ENCODE peak calls at places on chromosome 15, in eight cellular contexts. One of them, this sample, is unnamed.

GRCh38 chr15:42285042-42285441 is 11.8 kb upstream of the TMEM87A start:
- DNase-seq in fibroblast of gingiva: peak; percentile 53
- DNase-seq in pancreas: no peak
- DNase-seq in left ventricle myocardium superior: no peak
- DNase-seq in dermis microvascular lymphatic vessel endothelial cell: no peak
- DNase-seq in upper lobe of right lung: no peak
- DNase-seq in activated CD8-positive, alpha-beta memory T cell treated with anti-CD3 and anti-CD28 coated beads, Interleukin-2, amount 10 ng/mL, durations not matched to agents 7 days and 5 days: no peak
- DNase-seq in HTR-8/SVneo: no peak
- DNase-seq in this sample: peak; percentile 83

GRCh38 chr15:58498821-58499580 is 67.2 kb downstream of the LIPC start:
- DNase-seq in left ventricle myocardium superior: no peak
- DNase-seq in upper lobe of right lung: no peak
- DNase-seq in activated CD8-positive, alpha-beta memory T cell treated with anti-CD3 and anti-CD28 coated beads, Interleukin-2, amount 10 ng/mL, durations not matched to agents 7 days and 5 days: no peak
- DNase-seq in pancreas: no peak
- DNase-seq in HTR-8/SVneo: no peak
- DNase-seq in fibroblast of gingiva: peak; percentile 96
- DNase-seq in dermis microvascular lymphatic vessel endothelial cell: no peak
- DNase-seq in this sample: no peak

GRCh38 chr15:53453253-53454105 is 306.0 kb downstream of the WDR72 start:
- DNase-seq in dermis microvascular lymphatic vessel endothelial cell: no peak
- DNase-seq in upper lobe of right lung: no peak
- DNase-seq in left ventricle myocardium superior: no peak
- DNase-seq in HTR-8/SVneo: no peak
- DNase-seq in activated CD8-positive, alpha-beta memory T cell treated with anti-CD3 and anti-CD28 coated beads, Interleukin-2, amount 10 ng/mL, durations not matched to agents 7 days and 5 days: no peak
- DNase-seq in fibroblast of gingiva: no peak
- DNase-seq in pancreas: peak; percentile 89
- DNase-seq in this sample: no peak

GRCh38 chr15:69812881-69813280 is 284.8 kb downstream of the TLE3 start:
- DNase-seq in HTR-8/SVneo: no peak
- DNase-seq in upper lobe of right lung: no peak
- DNase-seq in activated CD8-positive, alpha-beta memory T cell treated with anti-CD3 and anti-CD28 coated beads, Interleukin-2, amount 10 ng/mL, durations not matched to agents 7 days and 5 days: no peak
- DNase-seq in fibroblast of gingiva: no peak
- DNase-seq in dermis microvascular lymphatic vessel endothelial cell: no peak
- DNase-seq in pancreas: no peak
- DNase-seq in left ventricle myocardium superior: no peak
- DNase-seq in this sample: no peak

GRCh38 chr15:72229947-72230196 is 1.1 kb downstream of the PKM start:
- DNase-seq in fibroblast of gingiva: no peak
- DNase-seq in activated CD8-positive, alpha-beta memory T cell treated with anti-CD3 and anti-CD28 coated beads, Interleukin-2, amount 10 ng/mL, durations not matched to agents 7 days and 5 days: no peak
- DNase-seq in pancreas: no peak
- DNase-seq in dermis microvascular lymphatic vessel endothelial cell: no peak
- DNase-seq in HTR-8/SVneo: no peak
- DNase-seq in upper lobe of right lung: no peak
- DNase-seq in left ventricle myocardium superior: no peak
- DNase-seq in this sample: no peak

GRCh38 chr15:100890059-100890720 is 10.6 kb downstream of the ALDH1A3 start:
- DNase-seq in fibroblast of gingiva: no peak
- DNase-seq in dermis microvascular lymphatic vessel endothelial cell: no peak
- DNase-seq in left ventricle myocardium superior: no peak
- DNase-seq in activated CD8-positive, alpha-beta memory T cell treated with anti-CD3 and anti-CD28 coated beads, Interleukin-2, amount 10 ng/mL, durations not matched to agents 7 days and 5 days: no peak
- DNase-seq in upper lobe of right lung: no peak
- DNase-seq in pancreas: no peak
- DNase-seq in HTR-8/SVneo: no peak
- DNase-seq in this sample: no peak

GRCh38 chr15:59699810-59700431 is 10.8 kb upstream of the BNIP2 start:
- DNase-seq in activated CD8-positive, alpha-beta memory T cell treated with anti-CD3 and anti-CD28 coated beads, Interleukin-2, amount 10 ng/mL, durations not matched to agents 7 days and 5 days: no peak
- DNase-seq in pancreas: no peak
- DNase-seq in HTR-8/SVneo: no peak
- DNase-seq in left ventricle myocardium superior: no peak
- DNase-seq in upper lobe of right lung: no peak
- DNase-seq in dermis microvascular lymphatic vessel endothelial cell: peak; percentile 22
- DNase-seq in fibroblast of gingiva: no peak
- DNase-seq in this sample: no peak

GRCh38 chr15:28219116-28219515 is 102.9 kb downstream of the HERC2 start:
- DNase-seq in left ventricle myocardium superior: no peak
- DNase-seq in activated CD8-positive, alpha-beta memory T cell treated with anti-CD3 and anti-CD28 coated beads, Interleukin-2, amount 10 ng/mL, durations not matched to agents 7 days and 5 days: no peak
- DNase-seq in HTR-8/SVneo: no peak
- DNase-seq in pancreas: no peak
- DNase-seq in dermis microvascular lymphatic vessel endothelial cell: no peak
- DNase-seq in fibroblast of gingiva: no peak
- DNase-seq in upper lobe of right lung: no peak
- DNase-seq in this sample: no peak

GRCh38 chr15:29910068-29910467 is 87.8 kb upstream of the TJP1 start:
- DNase-seq in HTR-8/SVneo: no peak
- DNase-seq in fibroblast of gingiva: no peak
- DNase-seq in left ventricle myocardium superior: no peak
- DNase-seq in upper lobe of right lung: no peak
- DNase-seq in pancreas: no peak
- DNase-seq in dermis microvascular lymphatic vessel endothelial cell: peak; percentile 14
- DNase-seq in activated CD8-positive, alpha-beta memory T cell treated with anti-CD3 and anti-CD28 coated beads, Interleukin-2, amount 10 ng/mL, durations not matched to agents 7 days and 5 days: no peak
- DNase-seq in this sample: no peak

GRCh38 chr15:66825731-66826130 is 123.7 kb downstream of the SMAD6 start:
- DNase-seq in dermis microvascular lymphatic vessel endothelial cell: no peak
- DNase-seq in fibroblast of gingiva: no peak
- DNase-seq in pancreas: no peak
- DNase-seq in activated CD8-positive, alpha-beta memory T cell treated with anti-CD3 and anti-CD28 coated beads, Interleukin-2, amount 10 ng/mL, durations not matched to agents 7 days and 5 days: no peak
- DNase-seq in upper lobe of right lung: peak; percentile 56
- DNase-seq in left ventricle myocardium superior: no peak
- DNase-seq in HTR-8/SVneo: no peak
- DNase-seq in this sample: no peak

GRCh38 chr15:45573961-45574629 is 13.1 kb upstream of the BLOC1S6 start:
- DNase-seq in pancreas: no peak
- DNase-seq in left ventricle myocardium superior: no peak
- DNase-seq in activated CD8-positive, alpha-beta memory T cell treated with anti-CD3 and anti-CD28 coated beads, Interleukin-2, amount 10 ng/mL, durations not matched to agents 7 days and 5 days: no peak
- DNase-seq in HTR-8/SVneo: peak; percentile 12
- DNase-seq in upper lobe of right lung: no peak
- DNase-seq in dermis microvascular lymphatic vessel endothelial cell: no peak
- DNase-seq in fibroblast of gingiva: no peak
- DNase-seq in this sample: peak; percentile 21

GRCh38 chr15:41796457-41796856 is 22.2 kb downstream of the MAPKBP1 start:
- DNase-seq in HTR-8/SVneo: no peak
- DNase-seq in activated CD8-positive, alpha-beta memory T cell treated with anti-CD3 and anti-CD28 coated beads, Interleukin-2, amount 10 ng/mL, durations not matched to agents 7 days and 5 days: no peak
- DNase-seq in dermis microvascular lymphatic vessel endothelial cell: no peak
- DNase-seq in pancreas: no peak
- DNase-seq in left ventricle myocardium superior: no peak
- DNase-seq in fibroblast of gingiva: peak; percentile 94
- DNase-seq in upper lobe of right lung: no peak
- DNase-seq in this sample: no peak